ENCODE peak calls at places on chromosomes 5 and 9, in five cellular contexts. V is IMR-90, I is psoas muscle, U is body of pancreas, S is heart left ventricle. Y is an unnamed sample. For H3K4me1, the result is how much of the 10 kb centered on the place peaks cover.

GRCh38 chr5:606526-607399 is 5.4 kb upstream of the CEP72 start:
- DNase-seq in V (no peak), I (no peak), U (peak), S (peak), Y (no peak)

GRCh38 chr5:135193213-135194125 is 159.4 kb upstream of the PITX1 start:
- DNase-seq in V (peak), I (no peak), U (no peak), S (peak), Y (no peak)

GRCh38 chr9:137073992-137074399 is 3.3 kb upstream of the UAP1L1 start:
- DNase-seq in V (no peak), I (peak), U (no peak), S (no peak), Y (no peak)

GRCh38 chr5:88663793-88664216 is 219.2 kb downstream of the MEF2C start:
- DNase-seq in V (no peak), I (no peak), U (no peak), S (no peak), Y (no peak)

GRCh38 chr5:135395451-135395850 is 3.6 kb downstream of the MACROH2A1 start:
- DNase-seq in V (no peak), I (no peak), U (no peak), S (no peak), Y (no peak)

GRCh38 chr5:97762483-97762882 is 579.4 kb upstream of the RIOK2 start:
- DNase-seq in V (no peak), I (no peak), U (no peak), S (no peak), Y (no peak)

GRCh38 chr5:146756546-146756945 is 122.0 kb downstream of the PPP2R2B start:
- DNase-seq in V (no peak), I (no peak), U (no peak), S (no peak), Y (no peak)

GRCh38 chr9:23769307-23769935 is 56.6 kb downstream of the ELAVL2 start:
- DNase-seq in V (peak), I (no peak), U (no peak), S (no peak), Y (no peak)

GRCh38 chr9:34375901-34376595 is 650 bp downstream of the MYORG start:
- DNase-seq in V (no peak), I (peak), U (peak), S (peak), Y (peak)

GRCh38 chr9:129640871-129641750 is 840 bp downstream of the ASB6 start:
- DNase-seq in V (no peak), I (no peak), U (no peak), S (no peak), Y (no peak)

GRCh38 chr9:122091682-122092592 is 1.2 kb downstream of the TTLL11 start:
- DNase-seq in V (no peak), I (no peak), U (no peak), S (no peak), Y (no peak)

GRCh38 chr9:131234799-131235479 is 41.4 kb downstream of the FAM78A start:
- DNase-seq in V (no peak), I (no peak), U (no peak), S (peak), Y (no peak)
- H3K4me1 ChIP-seq in V (under half), I (under half), U (under half), S (half or more), Y (under half)

GRCh38 chr5:42242210-42242609 is 181.0 kb upstream of the GHR start:
- DNase-seq in V (no peak), I (no peak), U (no peak), S (no peak), Y (no peak)

GRCh38 chr5:42241636-42242035 is 181.6 kb upstream of the GHR start:
- DNase-seq in V (no peak), I (no peak), U (no peak), S (no peak), Y (no peak)

DNA sequence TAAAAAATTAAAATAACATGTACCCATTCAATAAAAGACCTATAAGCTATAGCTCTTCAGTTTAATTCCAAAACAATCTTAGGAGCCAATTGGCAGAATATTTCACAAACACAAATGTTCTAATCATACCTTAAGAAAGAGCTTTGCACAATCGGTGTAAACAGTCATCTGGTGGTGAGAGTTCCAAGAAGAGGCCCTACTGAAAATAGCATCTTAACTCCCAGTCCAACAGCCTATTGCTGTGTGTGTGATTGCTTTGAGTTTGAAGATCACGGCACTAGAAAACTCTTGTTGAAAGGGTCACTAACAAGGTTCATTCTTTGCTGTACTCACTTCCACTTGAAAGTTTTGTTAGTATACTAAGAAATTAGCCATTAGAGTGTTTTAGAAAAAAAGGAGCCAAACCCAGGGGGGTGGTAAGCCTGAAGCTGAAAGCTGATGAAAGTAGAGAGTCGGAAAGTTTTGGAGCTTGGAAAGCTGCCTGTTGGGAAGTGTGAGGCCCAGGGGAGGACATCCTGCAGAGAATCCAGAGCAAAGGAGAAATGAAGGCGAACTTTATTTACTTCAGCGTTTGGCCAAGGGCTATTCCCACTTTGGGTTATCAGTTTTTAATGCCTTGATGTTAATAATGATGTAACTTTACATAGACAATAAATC is 180.3 kb upstream of the GHR start:
- DNase-seq in V (no peak), I (no peak), U (no peak), S (no peak), Y (no peak)
- H3K27ac ChIP-seq in V (no peak), I (no peak), U (no peak), S (no peak), Y (no peak)

GRCh38 chr5:145699846-145700245 is 135.3 kb downstream of the PRELID2 start:
- DNase-seq in V (no peak), I (no peak), U (no peak), S (no peak), Y (no peak)

GRCh38 chr5:145701404-145701803 is 133.7 kb downstream of the PRELID2 start:
- DNase-seq in V (no peak), I (no peak), U (no peak), S (no peak), Y (no peak)

DNA sequence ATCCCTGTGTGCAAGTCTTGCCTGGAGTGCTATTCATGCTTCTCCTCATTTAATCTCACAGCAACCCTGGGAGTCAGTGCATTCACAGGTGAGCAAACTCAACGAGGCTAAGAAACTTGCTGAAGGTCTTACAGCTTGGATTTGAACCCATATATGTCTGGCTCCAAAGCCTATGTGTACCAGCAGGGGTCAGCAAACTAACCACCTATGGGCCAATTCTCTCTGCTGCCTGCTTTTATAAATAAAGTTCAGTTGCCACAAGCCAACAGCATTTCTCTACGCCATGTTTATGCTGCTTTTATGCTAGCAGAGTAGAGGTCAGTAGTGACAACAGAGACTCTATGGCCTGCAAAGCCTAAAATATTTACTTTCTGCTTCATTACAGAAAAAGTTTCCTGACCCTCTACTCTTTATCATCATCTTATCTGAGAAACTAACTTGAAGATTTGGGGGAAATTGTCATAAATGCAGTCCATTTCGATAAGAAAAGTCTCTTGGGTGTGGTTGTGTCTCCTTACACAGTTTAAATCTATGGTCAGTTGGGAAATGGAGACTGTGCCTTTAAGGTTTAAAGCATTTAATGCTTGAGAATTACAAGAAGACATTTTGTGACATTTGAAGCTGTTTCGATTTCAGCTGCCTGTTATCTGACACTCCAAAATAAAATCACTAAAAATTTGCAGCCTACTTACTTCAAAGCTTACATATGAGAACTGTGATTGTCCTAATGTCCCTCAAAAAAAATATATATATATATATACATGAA is 137.7 kb downstream of the PRELID2 start:
- DNase-seq in V (peak), I (no peak), U (peak), S (no peak), Y (no peak)
- TF ChIP-seq CTCF in V (peak), I (peak), U (no peak), S (peak), Y (peak)

GRCh38 chr5:139301766-139302499 is 8.4 kb downstream of the MATR3 start:
- DNase-seq in V (no peak), I (no peak), U (no peak), S (no peak), Y (no peak)
- H3K4me1 ChIP-seq in V (under half), I (half or more), U (half or more), S (half or more), Y (under half)

DNA sequence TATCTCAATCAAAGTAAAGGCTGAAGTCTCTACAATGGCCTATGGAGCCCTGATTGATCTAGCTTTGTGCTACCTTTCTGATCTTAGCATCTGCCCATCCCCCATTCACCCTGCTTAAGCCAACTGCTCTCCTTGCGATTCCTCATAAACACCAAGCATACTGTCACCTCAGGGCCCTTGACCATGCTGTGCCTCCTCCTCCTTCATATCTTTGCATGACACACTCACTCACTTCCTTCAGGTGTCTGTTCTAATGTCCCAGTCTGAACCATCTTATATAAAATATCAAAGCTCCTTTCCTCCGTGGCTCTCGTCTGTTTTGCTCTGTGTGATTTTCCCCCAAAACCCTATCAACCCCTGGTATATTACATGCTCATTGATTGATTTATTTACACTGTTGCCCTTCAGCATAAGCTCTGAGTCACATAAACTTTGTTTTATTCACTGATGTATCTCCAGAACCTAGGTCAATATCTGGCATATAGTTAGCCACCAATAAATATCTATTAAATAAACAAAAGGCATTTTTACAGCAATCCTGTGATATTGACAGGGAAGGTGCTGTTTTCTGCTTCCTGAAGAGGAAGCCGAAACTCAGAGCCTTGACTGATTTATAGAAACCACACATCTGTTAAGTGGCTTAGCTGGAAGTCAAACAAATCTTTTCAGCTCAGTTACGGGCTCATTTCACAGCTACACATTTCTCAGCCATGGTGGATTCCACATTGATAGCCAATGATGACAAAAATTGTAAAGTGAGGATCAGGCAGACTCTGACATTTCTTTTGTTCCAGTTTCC is 103.6 kb downstream of the BOD1 start:
- DNase-seq in V (no peak), I (no peak), U (no peak), S (no peak), Y (no peak)
- H3K27ac ChIP-seq in V (no peak), I (no peak), U (no peak), S (no peak), Y (no peak)

GRCh38 chr9:22008662-22009562 is at the start of gene CDKN2B:
- DNase-seq in V (peak), I (peak), U (peak), S (peak), Y (peak)
- TF ChIP-seq CTCF in V (peak), I (peak), U (peak), S (peak), Y (peak)

DNA sequence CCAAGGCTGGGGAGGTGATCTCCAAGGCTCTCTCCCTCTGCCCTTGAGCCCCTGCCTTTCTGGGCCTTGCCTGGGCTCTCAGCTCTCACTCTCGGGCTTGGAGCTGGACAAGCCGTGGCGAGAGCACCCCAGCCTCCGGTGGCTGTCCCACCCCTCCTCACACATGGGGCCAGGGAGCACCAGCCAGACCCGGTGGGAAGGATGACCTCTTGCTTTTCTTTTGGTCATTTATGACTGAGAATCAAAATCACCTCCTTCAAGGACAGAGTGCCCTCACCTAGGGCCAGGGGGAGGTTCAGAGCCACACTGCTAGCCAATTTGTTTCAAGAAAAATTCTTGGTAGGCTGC is 14.1 kb downstream of the TCF7 start:
- DNase-seq in V (no peak), I (no peak), U (no peak), S (no peak), Y (no peak)
- H3K4me1 ChIP-seq in V (under half), I (under half), U (under half), S (half or more), Y (under half)

DNA sequence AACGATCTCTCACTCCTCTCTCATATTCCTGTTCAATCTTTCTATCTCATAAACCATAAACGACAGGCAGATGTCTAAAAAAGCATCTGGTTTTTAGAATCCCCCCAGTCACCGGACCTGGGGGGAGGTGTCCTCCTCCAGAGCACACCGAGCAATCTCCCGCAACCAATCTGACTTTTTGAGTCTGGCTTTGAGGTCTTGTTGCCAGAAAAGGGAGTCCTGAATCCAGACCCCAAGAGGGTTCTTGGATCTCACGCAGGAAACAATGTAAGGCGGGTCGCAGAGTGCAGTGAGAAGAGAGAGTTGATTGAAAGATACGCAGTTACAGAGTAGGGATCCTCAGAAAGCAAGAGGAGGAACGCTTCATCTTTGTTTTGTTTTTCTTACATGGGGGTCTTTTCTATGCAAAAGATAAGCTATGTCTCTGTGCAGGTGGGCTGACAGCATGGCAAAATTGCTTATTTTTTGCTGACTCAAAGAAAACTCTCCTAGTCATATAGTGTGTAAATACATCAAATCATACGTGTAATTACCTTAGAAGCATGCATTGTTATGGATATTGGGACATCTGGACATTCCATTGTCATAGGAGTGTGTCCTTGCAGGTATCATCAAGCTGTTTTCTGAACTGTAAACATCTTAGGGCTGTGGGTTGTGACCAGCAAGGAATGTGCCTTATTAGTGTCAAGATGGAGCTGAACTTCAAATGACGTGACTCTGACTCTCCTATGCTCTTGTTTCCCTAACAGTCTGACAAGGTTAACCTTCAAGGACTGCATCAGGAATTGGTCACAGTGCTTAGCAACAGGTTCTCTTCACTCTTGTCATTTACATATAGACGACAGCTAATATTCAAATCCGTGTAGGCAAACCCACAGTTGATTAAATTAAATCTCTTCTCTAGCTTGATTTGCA is 159.3 kb upstream of the DAPK1 start:
- DNase-seq in V (no peak), I (no peak), U (no peak), S (no peak), Y (no peak)
- H3K27ac ChIP-seq in V (no peak), I (no peak), U (no peak), S (no peak), Y (no peak)

GRCh38 chr9:132670359-132670815 is at the start of gene GTF3C4:
- DNase-seq in V (peak), I (peak), U (peak), S (peak), Y (peak)

GRCh38 chr9:132673355-132673754 is 3.1 kb downstream of the GTF3C4 start:
- DNase-seq in V (peak), I (no peak), U (no peak), S (no peak), Y (no peak)

GRCh38 chr9:132670816-132671371 is 630 bp downstream of the GTF3C4 start:
- DNase-seq in V (peak), I (peak), U (peak), S (no peak), Y (no peak)

GRCh38 chr9:132671620-132672412 is 1.6 kb downstream of the GTF3C4 start:
- DNase-seq in V (peak), I (no peak), U (no peak), S (no peak), Y (no peak)

GRCh38 chr9:132672413-132672690 is 2.1 kb downstream of the GTF3C4 start:
- DNase-seq in V (peak), I (no peak), U (no peak), S (no peak), Y (no peak)
- TF ChIP-seq CTCF in V (no peak), I (no peak), U (no peak), S (no peak), Y (no peak)

DNA sequence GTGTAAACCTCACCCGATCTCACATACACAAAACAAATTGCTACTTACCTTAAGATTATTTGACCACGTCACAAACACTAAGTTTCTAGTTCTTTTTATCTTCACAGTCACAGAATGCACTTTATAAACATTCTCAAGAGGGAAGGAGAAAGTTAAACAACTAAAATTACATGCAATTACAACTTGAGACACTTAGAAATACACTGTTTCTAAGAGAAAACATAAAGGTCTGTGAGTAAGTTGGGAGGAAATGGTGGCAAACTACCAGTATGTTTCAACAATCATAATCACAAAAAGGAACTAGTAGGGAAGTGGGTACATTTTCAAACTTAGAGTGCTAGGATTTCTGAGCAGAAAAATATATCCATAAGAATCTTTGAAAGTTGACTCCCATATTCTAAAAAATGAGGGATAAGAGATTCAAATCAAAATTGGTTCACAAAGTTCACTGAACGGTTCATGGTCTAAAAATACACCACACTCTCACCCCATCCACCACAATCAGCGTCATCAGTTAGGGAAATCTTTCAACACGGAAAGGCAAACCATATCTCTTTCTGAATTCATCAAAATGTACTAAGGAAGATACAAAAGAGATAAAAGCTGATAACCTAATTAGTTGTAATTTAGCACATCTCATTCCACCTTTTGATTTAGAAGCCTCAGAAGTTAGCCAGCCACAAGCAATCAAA is 182.6 kb downstream of the BNC2 start:
- DNase-seq in V (peak), I (no peak), U (no peak), S (no peak), Y (no peak)
- H3K4me1 ChIP-seq in V (under half), I (under half), U (under half), S (under half), Y (under half)